ENCODE peak calls at places on chromosomes 13 and 19, in eight cellular contexts. I is H9, O is PC-3, H is epithelial cell of esophagus, D is Peyer's patch, U is IMR-90, G is cardiac muscle cell, S is WTC11. N is an unnamed sample.

GRCh38 chr19:46015961-46016425 is 6.9 kb downstream of the PGLYRP1 start:
- DNase-seq in D (no peak), I (no peak), G (peak; percentile 28), O (no peak), H (no peak), U (no peak), S (no peak), N (peak; percentile 19)

GRCh38 chr13:75316427-75316826 is 165.5 kb downstream of the TBC1D4 start:
- DNase-seq in H (peak; percentile 45), O (peak; percentile 40), S (no peak), G (no peak), U (peak; percentile 34), I (no peak), D (no peak), N (no peak)

GRCh38 chr13:31940076-31940475 is 91.5 kb upstream of the FRY start:
- DNase-seq in I (no peak), O (no peak), G (no peak), S (no peak), D (no peak), U (no peak), H (no peak), N (no peak)

GRCh38 chr19:45200614-45201013 is 22.0 kb downstream of the BLOC1S3 start:
- DNase-seq in D (no peak), O (no peak), S (peak; percentile 75), H (peak; percentile 60), I (peak; percentile 73), G (peak; percentile 49), U (peak; percentile 57), N (peak; percentile 64)

GRCh38 chr13:76903544-76904162 is 17.4 kb upstream of the KCTD12 start:
- DNase-seq in U (peak; percentile 80), S (peak; percentile 78), H (peak; percentile 86), I (peak; percentile 70), D (no peak), O (peak; percentile 79), G (peak; percentile 81), N (peak; percentile 75)

GRCh38 chr13:111034811-111035210 is 80.3 kb upstream of the ARHGEF7 start:
- DNase-seq in H (no peak), O (no peak), U (peak; percentile 63), G (no peak), I (no peak), S (no peak), D (no peak), N (no peak)

GRCh38 chr13:107252021-107252420 is 684.1 kb upstream of the ARGLU1 start:
- DNase-seq in H (no peak), I (no peak), G (no peak), U (no peak), O (no peak), D (no peak), S (no peak), N (no peak)

GRCh38 chr19:36819130-36819630 is 19.0 kb downstream of the ZNF790 start:
- DNase-seq in H (no peak), I (no peak), U (no peak), G (no peak), D (no peak), S (no peak), O (no peak), N (no peak)

GRCh38 chr19:17260842-17261325 is 3.7 kb downstream of the USHBP1 start:
- DNase-seq in S (peak; percentile 94), U (peak; percentile 64), O (peak; percentile 89), D (peak; percentile 90), G (peak; percentile 82), H (peak; percentile 86), I (peak; percentile 96), N (peak; percentile 77)

GRCh38 chr19:38733493-38734175 is 10.6 kb downstream of the CAPN12 start:
- DNase-seq in O (no peak), I (peak; percentile 30), U (no peak), G (no peak), S (no peak), D (peak; percentile 59), H (peak; percentile 48), N (no peak)

GRCh38 chr19:45768644-45769053 is 403 bp downstream of the SIX5 start:
- DNase-seq in O (no peak), S (peak; percentile 61), I (no peak), G (peak; percentile 52), D (no peak), H (peak; percentile 65), U (peak; percentile 41), N (peak; percentile 59)

GRCh38 chr13:98142427-98143156 is at the start of gene FARP1:
- DNase-seq in D (peak; percentile 77), G (peak; percentile 91), O (peak; percentile 79), U (peak; percentile 65), H (peak; percentile 80), I (peak; percentile 78), S (peak; percentile 79), N (peak; percentile 82)

GRCh38 chr19:58181902-58182576 is 822 bp upstream of the ZNF274 start:
- DNase-seq in G (peak; percentile 55), I (peak; percentile 75), H (peak; percentile 70), U (no peak), S (peak; percentile 79), D (no peak), O (peak; percentile 60), N (peak; percentile 12)

GRCh38 chr19:29526730-29527499 is 1.1 kb downstream of the VSTM2B start:
- DNase-seq in U (no peak), G (no peak), I (peak; percentile 44), D (peak; percentile 34), O (no peak), S (peak; percentile 49), H (no peak), N (peak; percentile 18)

GRCh38 chr19:29527500-29528328 is 1.9 kb downstream of the VSTM2B start:
- DNase-seq in S (no peak), G (no peak), O (no peak), D (peak; percentile 39), U (no peak), H (no peak), I (no peak), N (no peak)

GRCh38 chr19:29528946-29529645 is 3.3 kb downstream of the VSTM2B start:
- DNase-seq in H (no peak), U (no peak), I (peak; percentile 47), D (peak; percentile 35), S (peak; percentile 33), G (no peak), O (no peak), N (peak; percentile 21)

GRCh38 chr19:29529646-29530548 is 4.1 kb downstream of the VSTM2B start:
- DNase-seq in U (no peak), D (peak; percentile 15), G (peak; percentile 37), O (no peak), H (no peak), S (peak; percentile 70), I (peak; percentile 71), N (peak; percentile 31)

DNA sequence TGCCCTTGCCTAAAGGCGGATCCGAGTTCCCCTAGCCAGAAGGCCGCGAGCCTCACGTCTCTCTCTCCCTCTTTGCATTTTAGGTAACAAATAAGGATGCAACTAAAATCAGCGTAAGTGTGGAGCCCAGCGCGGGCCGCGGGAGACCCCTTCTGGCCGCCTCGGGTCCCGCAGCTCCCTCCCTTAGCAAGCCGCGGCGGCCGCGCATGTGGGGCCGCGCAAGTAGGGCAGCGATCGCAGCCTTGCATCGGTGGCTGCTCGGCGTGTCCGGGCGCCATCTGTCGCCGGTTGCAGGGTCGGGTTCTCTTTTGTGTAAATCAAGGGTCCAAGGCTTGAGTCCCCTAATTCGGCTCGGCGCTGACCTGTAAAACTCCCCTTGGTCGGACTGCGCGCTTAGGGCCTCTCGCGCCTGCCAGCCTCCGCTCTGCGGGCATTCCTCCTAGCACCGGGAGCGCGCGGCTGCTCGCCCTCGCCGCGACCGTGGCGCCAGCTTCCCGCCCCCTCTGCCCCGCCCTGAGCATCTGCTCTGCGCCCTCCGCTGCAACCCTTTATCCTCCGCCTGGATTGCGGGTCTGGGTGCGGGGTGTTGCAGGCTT is 2.7 kb downstream of the VSTM2B start:
- DNase-seq in O (peak; percentile 63), D (peak; percentile 54), G (peak; percentile 87), U (peak; percentile 58), H (peak; percentile 50), I (peak; percentile 87), S (peak; percentile 86), N (peak; percentile 83)
- TF ChIP-seq CTCF in O (peak; percentile 79), D (no peak), G (peak; percentile 87), U (peak; percentile 76), H (peak; percentile 40), I (peak; percentile 96), S (peak; percentile 73), N (peak; percentile 74)

GRCh38 chr13:20546559-20546958 is 20.4 kb upstream of the IFT88 start:
- DNase-seq in I (no peak), D (no peak), U (no peak), O (no peak), S (no peak), H (no peak), G (no peak), N (no peak)

GRCh38 chr13:20547479-20547908 is 19.5 kb upstream of the IFT88 start:
- DNase-seq in H (no peak), G (no peak), S (no peak), U (no peak), I (no peak), O (no peak), D (peak; percentile 58), N (no peak)

GRCh38 chr13:20553309-20553708 is 13.6 kb upstream of the IFT88 start:
- DNase-seq in S (no peak), H (no peak), G (no peak), I (no peak), U (no peak), D (no peak), O (no peak), N (no peak)

GRCh38 chr13:20550799-20551198 is 16.2 kb upstream of the IFT88 start:
- DNase-seq in G (no peak), S (no peak), U (no peak), H (no peak), O (peak; percentile 19), I (no peak), D (no peak), N (no peak)
- TF ChIP-seq CTCF in G (no peak), S (no peak), U (no peak), H (no peak), O (peak; percentile 26), I (no peak), D (no peak), N (no peak)

GRCh38 chr13:49220035-49220855 is at the start of gene MLNR:
- DNase-seq in G (peak; percentile 48), I (peak; percentile 76), O (no peak), D (peak; percentile 62), H (peak; percentile 38), S (peak; percentile 64), U (no peak), N (peak; percentile 41)
- TF ChIP-seq CTCF in G (no peak), I (peak; percentile 54), O (no peak), D (no peak), H (no peak), S (peak; percentile 12), U (no peak), N (peak; percentile 28)

GRCh38 chr19:42325308-42325895 is at the start of gene MEGF8:
- DNase-seq in U (peak; percentile 99), G (peak; percentile 99), H (peak; percentile 99), O (peak; percentile 98), S (peak; percentile 99), I (peak; percentile 99), D (peak; percentile 97), N (peak; percentile 94)

GRCh38 chr19:42323473-42323851 is 2.0 kb upstream of the MEGF8 start:
- DNase-seq in O (no peak), S (peak; percentile 76), D (no peak), H (no peak), U (no peak), G (no peak), I (peak; percentile 90), N (no peak)

GRCh38 chr19:42323852-42324654 is 1.4 kb upstream of the MEGF8 start:
- DNase-seq in G (no peak), O (no peak), D (no peak), H (no peak), U (no peak), S (peak; percentile 55), I (no peak), N (no peak)

GRCh38 chr19:42325896-42326771 is 699 bp downstream of the MEGF8 start:
- DNase-seq in O (no peak), G (peak; percentile 46), S (peak; percentile 52), D (peak; percentile 61), U (no peak), H (no peak), I (peak; percentile 53), N (peak; percentile 39)

GRCh38 chr19:42324655-42325307 is 654 bp upstream of the MEGF8 start:
- DNase-seq in D (no peak), G (no peak), S (peak; percentile 36), I (no peak), U (no peak), H (no peak), O (no peak), N (no peak)
- TF ChIP-seq CTCF in D (no peak), G (no peak), S (no peak), I (no peak), U (no peak), H (no peak), O (peak; percentile 85), N (peak; percentile 54)